ENCODE peak calls at places on chromosomes 3 and 15, in eight cellular contexts. G, U, J, L, F, B, M and T are unnamed samples.

GRCh38 chr15:66156310-66156975 is 97.1 kb downstream of the MEGF11 start:
- DNase-seq in G (no peak), U (peak), J (no peak), L (no peak), F (no peak), B (no peak), M (no peak), T (no peak)

GRCh38 chr15:77627581-77627980 is 5.1 kb downstream of the LINGO1 start:
- DNase-seq in G (no peak), U (no peak), J (no peak), L (no peak), F (no peak), B (no peak), M (no peak), T (no peak)

GRCh38 chr15:90264649-90265048 is 823 bp upstream of the NGRN start:
- DNase-seq in G (peak), U (peak), J (no peak), L (peak), F (peak), B (peak), M (no peak), T (no peak)

GRCh38 chr15:45268135-45268534 is 16.1 kb downstream of the SLC28A2 start:
- DNase-seq in G (no peak), U (peak), J (no peak), L (peak), F (no peak), B (no peak), M (no peak), T (no peak)

GRCh38 chr3:7788881-7789280 is 712.7 kb upstream of the LMCD1 start:
- DNase-seq in G (peak), U (no peak), J (no peak), L (no peak), F (no peak), B (no peak), M (no peak), T (no peak)

GRCh38 chr15:40436116-40436891 is 4.4 kb upstream of the BAHD1 start:
- DNase-seq in G (no peak), U (peak), J (no peak), L (peak), F (no peak), B (peak), M (no peak), T (no peak)

GRCh38 chr3:100030346-100030745 is 84.0 kb downstream of the FILIP1L start:
- DNase-seq in G (no peak), U (no peak), J (no peak), L (no peak), F (no peak), B (no peak), M (no peak), T (no peak)

GRCh38 chr3:126132751-126133511 is 47.5 kb downstream of the ALDH1L1 start:
- DNase-seq in G (no peak), U (peak), J (peak), L (peak), F (peak), B (no peak), M (peak), T (peak)

GRCh38 chr15:65518633-65519285 is 1.3 kb upstream of the DPP8 start:
- DNase-seq in G (no peak), U (peak), J (no peak), L (no peak), F (no peak), B (no peak), M (no peak), T (no peak)

GRCh38 chr3:110813541-110813940 is 258.1 kb upstream of the NECTIN3 start:
- DNase-seq in G (no peak), U (no peak), J (no peak), L (no peak), F (no peak), B (no peak), M (no peak), T (no peak)

GRCh38 chr3:180973543-180973942 is 16.0 kb downstream of the DNAJC19 start:
- DNase-seq in G (no peak), U (no peak), J (no peak), L (no peak), F (no peak), B (no peak), M (no peak), T (no peak)

GRCh38 chr3:137761099-137761562 is 3.0 kb upstream of the SOX14 start:
- DNase-seq in G (no peak), U (no peak), J (no peak), L (no peak), F (no peak), B (no peak), M (no peak), T (no peak)

DNA sequence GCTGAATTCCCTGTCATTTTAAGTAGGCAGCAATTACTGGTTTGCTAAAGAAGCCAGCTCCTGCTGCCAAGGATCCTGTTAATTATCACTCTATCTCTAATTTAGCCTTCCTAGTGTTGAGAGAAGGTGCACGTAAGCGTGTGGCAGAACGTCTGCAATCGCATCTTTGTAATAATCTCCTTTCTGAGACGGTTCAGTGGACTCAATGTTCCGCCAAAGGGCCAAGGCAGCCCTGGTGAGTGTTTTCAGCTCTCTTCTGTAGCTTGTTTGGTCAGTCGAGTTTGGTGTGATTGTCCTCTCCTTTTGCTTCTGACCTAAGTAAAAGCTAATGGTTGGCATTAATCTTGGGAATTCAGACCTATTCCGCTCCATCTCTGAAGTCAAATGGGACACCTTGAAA is 24.2 kb downstream of the MITF start:
- DNase-seq in G (no peak), U (no peak), J (no peak), L (no peak), F (no peak), B (no peak), M (no peak), T (no peak)
- H3K27ac ChIP-seq in G (peak), U (no peak), J (no peak), L (peak), F (peak), B (no peak), M (peak), T (no peak)

GRCh38 chr3:184186902-184187207 is 856 bp downstream of the ABCF3 start:
- DNase-seq in G (peak), U (peak), J (no peak), L (no peak), F (no peak), B (no peak), M (no peak), T (no peak)
- H3K27ac ChIP-seq in G (no peak), U (no peak), J (peak), L (peak), F (peak), B (peak), M (peak), T (peak)

GRCh38 chr3:155334215-155334896 is 40.9 kb upstream of the STRIT1 start:
- DNase-seq in G (no peak), U (no peak), J (no peak), L (no peak), F (no peak), B (no peak), M (no peak), T (no peak)
- H3K27ac ChIP-seq in G (no peak), U (no peak), J (no peak), L (no peak), F (no peak), B (peak), M (no peak), T (no peak)

GRCh38 chr3:130700541-130700940 is 46.1 kb downstream of the PIK3R4 start:
- DNase-seq in G (peak), U (no peak), J (no peak), L (no peak), F (no peak), B (no peak), M (no peak), T (no peak)
- H3K27ac ChIP-seq in G (peak), U (no peak), J (no peak), L (no peak), F (no peak), B (no peak), M (peak), T (peak)

DNA sequence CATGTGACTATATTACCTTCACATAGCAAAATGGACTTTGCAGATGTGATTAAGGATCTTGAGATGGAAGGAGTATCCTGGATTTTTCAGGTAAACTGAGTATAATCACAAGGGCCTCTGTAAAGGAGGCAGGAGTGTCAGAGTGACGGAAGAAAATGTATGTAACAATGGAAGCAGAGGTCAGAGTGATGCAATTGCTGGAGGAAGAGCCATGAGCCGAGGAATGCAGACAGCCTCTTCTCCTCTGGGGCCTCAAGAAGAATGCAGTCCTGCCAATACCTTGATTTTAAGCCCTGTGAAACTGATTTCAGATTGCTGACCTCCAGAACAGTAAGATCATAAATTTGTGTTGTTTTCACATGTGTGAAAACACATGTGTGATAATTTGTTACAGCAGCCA is 15.1 kb downstream of the HEMK1 start:
- DNase-seq in G (no peak), U (no peak), J (no peak), L (no peak), F (no peak), B (no peak), M (no peak), T (no peak)
- H3K27ac ChIP-seq in G (no peak), U (no peak), J (no peak), L (no peak), F (no peak), B (peak), M (no peak), T (no peak)

DNA sequence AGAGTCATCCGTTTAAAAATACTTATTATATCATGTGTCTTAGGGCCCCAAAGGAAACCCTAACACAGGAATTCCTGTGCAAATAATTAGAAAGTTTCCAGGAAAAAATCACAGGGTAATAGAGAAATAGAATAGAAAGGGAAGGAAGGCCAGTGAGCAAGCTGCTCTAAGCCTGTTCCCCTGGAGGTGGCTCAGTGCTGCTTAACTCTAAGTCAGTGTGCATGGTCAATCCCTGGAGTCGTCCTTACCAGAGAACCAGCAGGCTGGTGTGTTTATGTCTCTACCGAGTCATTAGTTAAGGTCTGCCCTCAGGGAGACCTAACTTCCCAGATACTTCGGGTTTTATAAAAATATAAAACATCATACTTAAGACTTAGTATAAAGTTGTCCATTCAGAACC is 21.0 kb upstream of the MCF2L2 start:
- DNase-seq in G (peak), U (peak), J (no peak), L (no peak), F (no peak), B (no peak), M (no peak), T (no peak)
- H3K27ac ChIP-seq in G (no peak), U (no peak), J (no peak), L (no peak), F (no peak), B (no peak), M (no peak), T (no peak)

DNA sequence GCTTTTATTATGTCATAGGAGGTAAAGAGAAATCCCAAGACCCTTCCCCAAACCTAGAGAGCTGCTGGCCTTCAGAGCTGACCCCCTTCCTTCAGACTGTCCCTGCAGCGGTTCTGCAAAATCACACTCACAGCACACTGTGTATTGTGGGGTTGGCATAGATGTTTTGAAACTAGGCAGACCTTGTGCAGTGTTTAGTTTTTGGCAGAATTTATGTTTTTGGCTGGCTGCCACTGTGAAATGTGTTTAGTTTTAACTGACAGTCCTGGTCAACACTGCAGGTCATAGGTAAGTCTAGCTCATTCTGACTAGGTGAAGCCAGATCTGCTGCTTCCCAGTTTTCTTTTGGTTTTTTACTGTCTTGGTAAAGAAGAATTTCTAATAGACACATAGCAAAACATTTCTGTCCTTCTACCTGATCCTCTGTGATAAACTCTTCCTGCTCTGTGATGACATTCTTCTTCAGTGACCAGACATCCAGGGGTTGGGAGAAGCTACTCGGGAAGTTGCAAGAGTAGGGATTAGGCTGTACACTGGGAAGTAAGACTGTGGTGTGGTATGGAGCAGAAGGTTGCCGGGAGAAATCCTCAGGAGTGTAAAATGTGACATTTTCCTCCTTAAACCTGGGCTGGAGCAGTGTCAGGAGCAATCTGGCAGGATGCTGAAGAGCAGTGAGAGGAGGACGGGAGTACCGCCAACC is 209.6 kb upstream of the MCTP2 start:
- DNase-seq in G (no peak), U (no peak), J (no peak), L (no peak), F (no peak), B (no peak), M (no peak), T (no peak)
- H3K27ac ChIP-seq in G (no peak), U (no peak), J (no peak), L (peak), F (no peak), B (no peak), M (no peak), T (no peak)

GRCh38 chr3:30657914-30658313 is 51.5 kb downstream of the TGFBR2 start:
- DNase-seq in G (no peak), U (no peak), J (no peak), L (no peak), F (no peak), B (peak), M (no peak), T (no peak)
- H3K27ac ChIP-seq in G (peak), U (no peak), J (no peak), L (peak), F (peak), B (peak), M (peak), T (peak)

DNA sequence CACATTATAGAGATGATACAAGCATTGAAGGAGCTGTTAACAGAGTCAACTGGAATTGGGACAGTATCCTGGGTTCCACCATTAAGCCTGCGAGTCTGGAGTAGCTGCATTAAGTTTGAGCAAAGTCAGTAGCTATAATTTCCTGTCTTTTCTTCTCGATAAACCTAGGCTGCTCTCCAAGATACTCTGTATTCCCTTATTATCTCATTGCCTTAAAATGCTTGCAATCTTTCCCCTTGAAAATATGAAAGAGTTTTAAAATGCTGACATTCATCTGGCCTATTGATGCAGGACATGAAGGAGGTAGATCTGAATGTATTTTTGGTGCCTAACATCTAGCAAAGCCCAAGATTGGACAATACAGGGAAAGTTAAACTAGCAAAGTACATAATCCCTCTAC is 9.3 kb downstream of the MTHFS start:
- DNase-seq in G (no peak), U (no peak), J (no peak), L (no peak), F (no peak), B (no peak), M (no peak), T (no peak)
- H3K27ac ChIP-seq in G (no peak), U (no peak), J (no peak), L (no peak), F (no peak), B (no peak), M (no peak), T (no peak)

GRCh38 chr15:68421798-68422402 is 10.1 kb downstream of the ITGA11 start:
- DNase-seq in G (no peak), U (no peak), J (no peak), L (no peak), F (no peak), B (no peak), M (peak), T (peak)

GRCh38 chr15:68420186-68420684 is 11.7 kb downstream of the ITGA11 start:
- DNase-seq in G (no peak), U (no peak), J (no peak), L (no peak), F (no peak), B (no peak), M (peak), T (peak)

GRCh38 chr15:68417897-68418296 is 14.1 kb downstream of the ITGA11 start:
- DNase-seq in G (no peak), U (no peak), J (no peak), L (no peak), F (no peak), B (no peak), M (peak), T (no peak)

GRCh38 chr15:68418611-68419161 is 13.3 kb downstream of the ITGA11 start:
- DNase-seq in G (peak), U (no peak), J (no peak), L (peak), F (no peak), B (no peak), M (peak), T (peak)

DNA sequence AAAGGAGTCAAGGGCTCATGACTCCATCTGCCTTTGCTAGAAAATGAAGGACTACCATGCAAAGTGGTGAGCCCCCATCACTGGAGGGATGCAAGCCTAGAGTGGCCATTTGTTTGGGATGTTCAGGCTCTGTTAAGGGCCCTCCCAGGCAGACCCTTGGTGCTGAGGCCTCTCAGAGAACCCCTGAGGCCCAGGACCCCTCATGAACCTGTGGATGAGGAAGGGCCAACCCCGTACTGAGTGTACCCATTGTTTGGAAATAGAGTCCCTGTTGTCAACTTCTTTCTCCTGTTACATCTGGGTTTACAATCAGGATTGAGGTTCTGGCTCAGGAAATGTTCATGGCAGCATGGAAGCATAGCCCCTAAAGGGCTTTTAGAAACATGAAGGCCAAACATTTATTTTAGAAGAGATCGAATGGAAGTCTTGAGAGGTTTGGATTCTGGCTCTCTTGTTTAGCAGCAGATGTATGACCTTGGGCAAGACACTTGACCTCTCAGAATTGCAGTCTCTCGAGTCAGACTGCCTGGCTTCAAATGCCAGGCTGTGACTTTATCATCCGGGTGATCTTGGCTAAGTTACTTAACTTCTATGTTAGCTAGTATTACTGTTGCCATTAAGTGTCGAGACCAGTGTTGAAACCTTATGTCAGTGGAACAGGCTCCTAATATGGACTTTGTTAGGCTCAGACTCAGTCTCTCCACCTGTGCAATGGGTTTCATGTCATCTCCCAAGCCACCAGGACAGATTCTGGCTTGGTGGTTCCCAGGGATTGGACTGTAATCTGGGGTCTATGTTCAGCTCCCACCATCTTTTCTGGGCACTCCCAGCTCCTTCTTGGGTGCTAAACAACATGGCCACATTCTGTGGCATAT is 12.4 kb downstream of the ITGA11 start:
- DNase-seq in G (no peak), U (peak), J (no peak), L (no peak), F (no peak), B (no peak), M (peak), T (peak)
- H3K27ac ChIP-seq in G (no peak), U (no peak), J (no peak), L (peak), F (peak), B (no peak), M (peak), T (peak)